ENCODE peak calls at places on chromosomes 4 and X, in nine cellular contexts. E is lung; D is CD4-positive, alpha-beta T cell; C is fibroblast of pulmonary artery; Z is renal cortical epithelial cell; M is EL; T is chondrocyte; V is stimulated activated CD4-positive, alpha-beta T cell treated with anti-CD3 and anti-CD28 coated beads, Interleukin-1b, Interleukin-23, amount 100 ng/mL, for 1 hour; J is upper lobe of right lung. I is an unnamed sample.
A peak's percentile ranks its signal among the peaks of the same experiment; 100 is the strongest.

GRCh38 chrX:41542151-41542935 is 95.2 kb downstream of the NYX start:
- DNase-seq in J (no peak), D (no peak), Z (no peak), T (no peak), V (no peak), M (peak; percentile 25), E (no peak), C (no peak), I (no peak)

GRCh38 chrX:97637289-97637688 is 753.6 kb downstream of the RPA4 start:
- DNase-seq in Z (no peak), C (no peak), M (no peak), E (no peak), J (no peak), D (no peak), T (no peak), V (no peak), I (no peak)

GRCh38 chr4:25884040-25884788 is 21.4 kb upstream of the SEL1L3 start:
- DNase-seq in J (no peak), V (no peak), E (no peak), Z (peak; percentile 92), M (peak; percentile 69), C (peak; percentile 68), D (no peak), T (no peak), I (no peak)

GRCh38 chr4:75698162-75698962 is 25.2 kb upstream of the G3BP2 start:
- DNase-seq in Z (no peak), J (no peak), V (no peak), C (no peak), D (no peak), T (no peak), E (no peak), M (no peak), I (no peak)

GRCh38 chrX:24471808-24472207 is 6.7 kb downstream of the PDK3 start:
- DNase-seq in D (no peak), M (no peak), T (no peak), Z (no peak), J (no peak), V (no peak), C (no peak), E (no peak), I (no peak)

GRCh38 chrX:97756879-97757278 is 873.2 kb downstream of the RPA4 start:
- DNase-seq in E (no peak), C (no peak), D (no peak), Z (no peak), V (no peak), M (no peak), J (no peak), T (no peak), I (no peak)

GRCh38 chr4:112813790-112814189 is 176.8 kb downstream of the LARP7 start:
- DNase-seq in T (no peak), C (peak; percentile 39), V (no peak), D (no peak), Z (peak; percentile 91), M (peak; percentile 45), J (no peak), E (no peak), I (no peak)

GRCh38 chrX:123331349-123331748 is 147.3 kb downstream of the GRIA3 start:
- DNase-seq in T (no peak), V (no peak), D (no peak), M (no peak), E (no peak), C (no peak), Z (no peak), J (no peak), I (no peak)

I was measured in spleen.